ENCODE peak calls at places on chromosomes 3 and 15, in four cellular contexts. W is endothelial cell of umbilical vein, Y is sigmoid colon, D is GM12892. X is an unnamed sample.

GRCh38 chr3:120688121-120688520 is 6.1 kb upstream of the HGD start:
- DNase-seq in W (no peak), Y (no peak), D (no peak), X (no peak)

GRCh38 chr3:194871143-194871863 is 185.6 kb downstream of the FAM43A start:
- DNase-seq in W (peak), Y (no peak), D (peak), X (no peak)

GRCh38 chr3:43649365-43649968 is 27.7 kb upstream of the ANO10 start:
- DNase-seq in W (no peak), Y (no peak), D (no peak), X (no peak)

GRCh38 chr3:118900737-118901525 is 133.7 kb downstream of the IGSF11 start:
- DNase-seq in W (no peak), Y (no peak), D (no peak), X (no peak)

GRCh38 chr15:37034835-37035234 is 65.5 kb downstream of the MEIS2 start:
- DNase-seq in W (no peak), Y (no peak), D (no peak), X (no peak)

GRCh38 chr3:84742915-84743314 is 215.9 kb upstream of the CADM2 start:
- DNase-seq in W (no peak), Y (no peak), D (no peak), X (no peak)

GRCh38 chr3:48338635-48339034 is 5.2 kb upstream of the SPINK8 start:
- DNase-seq in W (no peak), Y (no peak), D (no peak), X (no peak)

GRCh38 chr15:73752817-73753214 is 335 bp downstream of the INSYN1 start:
- DNase-seq in W (no peak), Y (no peak), D (no peak), X (no peak)

GRCh38 chr15:62888628-62889027 is 153.9 kb upstream of the TPM1 start:
- DNase-seq in W (no peak), Y (no peak), D (no peak), X (no peak)

GRCh38 chr3:124362418-124362817 is 367.8 kb upstream of the UMPS start:
- DNase-seq in W (no peak), Y (no peak), D (no peak), X (no peak)

GRCh38 chr15:81809543-81809942 is 236.3 kb downstream of the MEX3B start:
- DNase-seq in W (peak), Y (no peak), D (no peak), X (no peak)

GRCh38 chr3:76661527-76662250 is 378.2 kb upstream of the ROBO2 start:
- DNase-seq in W (no peak), Y (no peak), D (no peak), X (no peak)

GRCh38 chr15:38072507-38073277 is 138.3 kb downstream of the TMCO5A start:
- DNase-seq in W (peak), Y (peak), D (no peak), X (no peak)

GRCh38 chr15:44882499-44882968 is 74.0 kb upstream of the TERB2 start:
- DNase-seq in W (no peak), Y (no peak), D (no peak), X (no peak)

GRCh38 chr3:46994801-46995731 is 15.6 kb downstream of the NBEAL2 start:
- DNase-seq in W (no peak), Y (no peak), D (no peak), X (no peak)

GRCh38 chr15:77025066-77025435 is 30.1 kb downstream of the PSTPIP1 start:
- DNase-seq in W (no peak), Y (peak), D (peak), X (no peak)

GRCh38 chr15:60782316-60782715 is 303.4 kb upstream of the ICE2 start:
- DNase-seq in W (no peak), Y (no peak), D (no peak), X (no peak)

GRCh38 chr15:52217186-52217585 is 26.0 kb upstream of the GNB5 start:
- DNase-seq in W (no peak), Y (no peak), D (no peak), X (no peak)

GRCh38 chr3:3281024-3281423 is 101.5 kb upstream of the CRBN start:
- DNase-seq in W (no peak), Y (no peak), D (no peak), X (no peak)

GRCh38 chr15:58738051-58738707 is 11.3 kb downstream of the ADAM10 start:
- DNase-seq in W (peak), Y (no peak), D (no peak), X (no peak)

GRCh38 chr15:38860682-38861081 is 296.1 kb upstream of the RASGRP1 start:
- DNase-seq in W (no peak), Y (no peak), D (no peak), X (no peak)

GRCh38 chr3:197186887-197187588 is 111.4 kb downstream of the DLG1 start:
- DNase-seq in W (peak), Y (no peak), D (no peak), X (peak)

GRCh38 chr15:26872206-26872605 is 5.3 kb downstream of the GABRA5 start:
- DNase-seq in W (no peak), Y (no peak), D (no peak), X (no peak)

GRCh38 chr3:98692787-98693473 is 70.2 kb upstream of the ST3GAL6 start:
- DNase-seq in W (peak), Y (no peak), D (no peak), X (no peak)

GRCh38 chr15:73127302-73127936 is 75.2 kb downstream of the NEO1 start:
- DNase-seq in W (peak), Y (no peak), D (no peak), X (peak)

GRCh38 chr3:149971403-149972075 is 844 bp upstream of the PFN2 start:
- DNase-seq in W (peak), Y (peak), D (no peak), X (no peak)

GRCh38 chr3:66407281-66408218 is 93.3 kb downstream of the LRIG1 start:
- DNase-seq in W (peak), Y (peak), D (peak), X (peak)

GRCh38 chr3:4413467-4413866 is 53.6 kb downstream of the SUMF1 start:
- DNase-seq in W (no peak), Y (no peak), D (no peak), X (no peak)

GRCh38 chr3:181103605-181104004 is 114.1 kb upstream of the DNAJC19 start:
- DNase-seq in W (no peak), Y (no peak), D (no peak), X (no peak)

DNA sequence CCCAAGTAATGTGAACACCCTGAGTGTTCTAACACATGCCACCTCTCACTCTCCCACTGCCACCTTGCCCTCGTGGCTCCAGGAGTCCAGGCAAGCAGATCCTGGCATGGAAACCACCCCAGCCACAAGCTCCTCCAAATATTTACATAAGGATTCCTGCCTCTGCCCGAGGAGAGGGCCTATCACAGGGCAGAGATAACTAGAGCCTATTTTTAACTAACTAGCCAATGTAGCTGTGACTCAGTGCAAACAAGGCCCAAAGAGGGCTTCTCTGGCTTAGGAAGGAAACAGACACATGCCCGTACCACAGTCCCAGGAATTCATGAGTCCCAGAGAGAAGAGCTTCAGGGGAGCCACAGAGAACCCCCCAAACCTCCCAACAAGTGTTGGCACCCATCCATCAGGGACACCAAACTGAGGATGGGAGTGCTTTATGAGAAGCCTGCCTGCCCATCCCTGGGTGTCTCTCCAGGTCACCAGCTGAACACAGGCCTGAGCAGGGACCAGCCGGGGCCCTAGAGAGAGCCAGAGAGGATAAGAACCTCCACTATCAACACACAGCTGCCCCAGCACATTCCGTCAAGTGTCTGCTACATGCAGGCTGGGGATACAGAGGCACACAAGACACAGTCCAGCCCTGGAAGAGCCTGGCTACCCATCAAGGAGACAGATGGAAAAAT is 9.2 kb downstream of the FYCO1 start:
- DNase-seq in W (peak), Y (peak), D (no peak), X (peak)
- TF ChIP-seq POLR2AphosphoS5 in W (no peak), Y (peak), D (no peak), X (no peak)

GRCh38 chr3:50204052-50204803 is 843 bp upstream of the SLC38A3 start:
- DNase-seq in W (no peak), Y (no peak), D (no peak), X (no peak)

GRCh38 chr3:50205719-50206276 is 727 bp downstream of the SLC38A3 start:
- DNase-seq in W (peak), Y (no peak), D (no peak), X (no peak)

GRCh38 chr3:50207359-50208042 is 2.4 kb downstream of the SLC38A3 start:
- DNase-seq in W (no peak), Y (no peak), D (no peak), X (no peak)

GRCh38 chr3:50203113-50203852 is 1.8 kb upstream of the SLC38A3 start:
- DNase-seq in W (no peak), Y (no peak), D (no peak), X (no peak)

GRCh38 chr3:50204804-50205718 is at the start of gene SLC38A3:
- DNase-seq in W (peak), Y (no peak), D (no peak), X (no peak)
- TF ChIP-seq POLR2AphosphoS5 in W (no peak), Y (peak), D (no peak), X (no peak)

DNA sequence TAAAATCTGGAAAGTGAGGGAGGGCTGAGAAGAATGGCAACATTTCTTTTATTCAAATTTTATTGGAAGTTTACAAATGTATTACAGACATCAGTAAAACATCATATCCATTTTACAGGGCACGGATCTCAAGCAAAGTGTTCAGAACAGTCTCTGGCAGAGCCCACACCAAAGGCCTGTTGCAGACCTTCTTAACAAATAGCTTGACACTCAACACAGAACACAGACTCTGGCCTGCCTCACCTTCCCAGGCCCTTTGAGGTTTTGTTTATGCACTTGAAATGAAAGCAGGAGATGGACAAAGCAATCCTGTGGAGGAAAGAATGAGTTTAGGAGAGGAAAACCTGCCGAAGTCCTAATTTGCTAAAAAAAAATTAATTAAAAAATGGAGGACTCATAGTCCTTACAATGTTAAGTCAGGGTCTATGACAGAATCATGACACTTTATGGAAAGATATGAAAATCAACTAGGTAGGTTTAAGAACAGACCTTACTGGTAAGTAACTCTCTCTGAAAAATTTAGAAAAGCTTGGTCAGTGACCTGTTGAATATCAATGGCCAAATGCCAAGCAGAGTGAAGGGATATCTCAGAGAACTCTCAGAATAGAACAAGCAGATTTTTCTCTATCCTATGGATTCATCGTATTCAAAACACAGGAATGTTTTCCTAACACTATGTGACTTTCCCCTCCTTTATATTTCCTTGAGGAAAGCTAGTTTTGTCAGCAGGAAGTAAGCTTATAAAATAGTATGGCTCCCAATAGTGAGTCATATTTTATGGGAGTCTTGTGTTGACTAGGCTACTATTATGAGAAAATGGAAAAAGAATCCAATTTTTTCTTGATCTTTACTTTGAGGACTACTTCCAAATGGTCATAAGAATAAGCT is 70.8 kb upstream of the PSMD6 start:
- DNase-seq in W (peak), Y (no peak), D (no peak), X (no peak)
- TF ChIP-seq POLR2AphosphoS5 in W (no peak), Y (no peak), D (no peak), X (no peak)

DNA sequence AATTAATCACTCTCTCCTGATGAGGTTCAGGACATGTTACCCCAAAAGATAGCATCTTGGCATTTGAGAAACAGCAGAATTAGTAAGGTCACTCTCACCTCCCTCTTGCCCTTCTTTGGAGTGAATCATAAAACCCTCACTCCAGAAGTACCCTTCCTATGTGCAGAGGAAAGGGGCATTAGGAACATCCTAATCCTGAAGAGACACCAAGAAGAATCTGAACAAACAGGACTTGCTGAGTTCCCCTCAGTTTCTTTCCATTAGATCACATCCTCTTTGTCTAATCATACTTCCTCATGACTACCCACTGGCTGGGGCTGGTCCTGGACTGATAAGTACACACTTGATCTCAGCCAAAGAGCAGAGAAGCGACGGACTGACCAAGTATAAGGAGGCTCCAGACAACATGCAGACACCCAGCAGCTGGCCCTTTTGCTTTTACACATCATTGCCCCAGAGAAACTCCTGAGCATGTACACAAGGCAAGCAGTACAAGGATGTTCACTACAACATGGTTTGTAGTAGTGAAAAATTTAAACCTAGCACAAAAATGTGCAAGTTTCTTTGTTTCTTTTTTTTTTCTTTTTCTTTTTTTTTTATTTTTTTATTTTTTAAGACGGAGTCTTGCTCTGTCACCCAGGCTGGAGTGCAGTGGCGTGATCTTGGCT is 15.0 kb upstream of the TM6SF1 start:
- DNase-seq in W (peak), Y (peak), D (no peak), X (no peak)
- TF ChIP-seq POLR2AphosphoS5 in W (peak), Y (peak), D (peak), X (no peak)

GRCh38 chr3:51982352-51982837 is 940 bp upstream of the ACY1 start:
- DNase-seq in W (no peak), Y (no peak), D (peak), X (no peak)

GRCh38 chr3:51977449-51978142 is 2.7 kb downstream of the ABHD14A start:
- DNase-seq in W (no peak), Y (no peak), D (no peak), X (no peak)

GRCh38 chr3:51978143-51978502 is 3.3 kb downstream of the ABHD14A start:
- DNase-seq in W (no peak), Y (no peak), D (no peak), X (no peak)

GRCh38 chr3:51982838-51983577 is at the start of gene ACY1:
- DNase-seq in W (peak), Y (peak), D (peak), X (no peak)

GRCh38 chr3:51980253-51980652 is 3.1 kb upstream of the ACY1 start:
- DNase-seq in W (no peak), Y (no peak), D (no peak), X (no peak)
- TF ChIP-seq POLR2AphosphoS5 in W (no peak), Y (no peak), D (no peak), X (no peak)

GRCh38 chr3:115615001-115615447 is 8.3 kb upstream of the GAP43 start:
- DNase-seq in W (no peak), Y (no peak), D (no peak), X (no peak)
- TF ChIP-seq POLR2AphosphoS5 in W (no peak), Y (no peak), D (no peak), X (no peak)